ENCODE peak calls at places on chromosomes 13 and 19, in seven cellular contexts. L, B, Z, M, O, W and F are unnamed samples.

GRCh38 chr19:3665681-3666544 is 34.4 kb downstream of the PIP5K1C start:
- DNase-seq in L (peak), B (peak), Z (no peak), M (peak), O (peak), W (peak), F (peak)

GRCh38 chr13:23715762-23716235 is 145.6 kb downstream of the TNFRSF19 start:
- DNase-seq in L (peak), B (peak), Z (no peak), M (peak), O (peak), W (no peak), F (no peak)

GRCh38 chr19:55257461-55258411 is 1.1 kb downstream of the PPP6R1 start:
- DNase-seq in L (peak), B (peak), Z (no peak), M (no peak), O (peak), W (peak), F (peak)

GRCh38 chr13:77330009-77330471 is 3.1 kb upstream of the MYCBP2 start:
- DNase-seq in L (no peak), B (no peak), Z (no peak), M (no peak), O (no peak), W (no peak), F (no peak)

GRCh38 chr13:113442354-113442984 is 10.8 kb downstream of the ADPRHL1 start:
- DNase-seq in L (no peak), B (no peak), Z (no peak), M (no peak), O (no peak), W (no peak), F (no peak)

GRCh38 chr19:41410655-41411054 is 13.0 kb downstream of the BCKDHA start:
- DNase-seq in L (no peak), B (no peak), Z (no peak), M (no peak), O (no peak), W (no peak), F (no peak)

GRCh38 chr19:19406878-19407639 is 1.6 kb downstream of the GATAD2A start:
- DNase-seq in L (peak), B (no peak), Z (no peak), M (no peak), O (peak), W (peak), F (peak)

GRCh38 chr19:1057185-1057857 is 9.6 kb upstream of the ARHGAP45 start:
- DNase-seq in L (peak), B (peak), Z (no peak), M (peak), O (peak), W (peak), F (peak)

GRCh38 chr19:12668937-12669271 is 2.3 kb downstream of the WDR83 start:
- DNase-seq in L (peak), B (peak), Z (no peak), M (peak), O (peak), W (peak), F (peak)

GRCh38 chr13:25330541-25330940 is 29.1 kb downstream of the NUP58 start:
- DNase-seq in L (peak), B (no peak), Z (peak), M (no peak), O (peak), W (no peak), F (no peak)

GRCh38 chr13:73412933-73413332 is 354.1 kb downstream of the KLF5 start:
- DNase-seq in L (peak), B (no peak), Z (no peak), M (no peak), O (peak), W (no peak), F (no peak)

GRCh38 chr19:2703691-2704216 is 1.3 kb upstream of the GNG7 start:
- DNase-seq in L (no peak), B (no peak), Z (no peak), M (no peak), O (no peak), W (no peak), F (no peak)

GRCh38 chr19:2544576-2545415 is 68.9 kb downstream of the GADD45B start:
- DNase-seq in L (no peak), B (no peak), Z (no peak), M (peak), O (no peak), W (no peak), F (peak)

GRCh38 chr19:8673281-8673891 is 25.2 kb downstream of the ACTL9 start:
- DNase-seq in L (no peak), B (no peak), Z (no peak), M (no peak), O (no peak), W (no peak), F (no peak)

GRCh38 chr19:41967056-41967783 is 8.1 kb upstream of the RABAC1 start:
- DNase-seq in L (no peak), B (no peak), Z (no peak), M (peak), O (no peak), W (no peak), F (no peak)

GRCh38 chr19:43777163-43777700 is 3.5 kb downstream of the KCNN4 start:
- DNase-seq in L (peak), B (peak), Z (no peak), M (no peak), O (no peak), W (peak), F (no peak)

GRCh38 chr19:48746738-48747575 is at the start of gene IZUMO1:
- DNase-seq in L (peak), B (peak), Z (no peak), M (peak), O (no peak), W (peak), F (peak)

GRCh38 chr19:7382694-7383093 is 34.0 kb downstream of the ARHGEF18 start:
- DNase-seq in L (no peak), B (no peak), Z (no peak), M (no peak), O (no peak), W (no peak), F (no peak)

GRCh38 chr19:18379803-18380747 is 5.9 kb upstream of the GDF15 start:
- DNase-seq in L (peak), B (no peak), Z (no peak), M (peak), O (peak), W (no peak), F (peak)

GRCh38 chr13:36920612-36921185 is 661 bp upstream of the SMAD9 start:
- DNase-seq in L (no peak), B (peak), Z (no peak), M (peak), O (no peak), W (no peak), F (no peak)